ENCODE peak calls at places on chromosomes 16 and 17, in ten cellular contexts. H, O, M, X, J, Y, T, N, E and Q are unnamed samples.
A peak's percentile ranks its signal among the peaks of the same experiment; 100 is the strongest.

GRCh38 chr16:30670072-30670824 is 12.0 kb downstream of the FBRS start:
- DNase-seq in M (no peak), Y (no peak), N (no peak), H (no peak), O (no peak), T (no peak), E (no peak), X (no peak), J (no peak), Q (no peak)

GRCh38 chr17:17060930-17061329 is 18.7 kb downstream of the MPRIP start:
- DNase-seq in X (no peak), O (no peak), E (no peak), M (no peak), Y (no peak), J (no peak), H (no peak), T (no peak), N (no peak), Q (no peak)

GRCh38 chr17:78804777-78805176 is 22.7 kb upstream of the CYTH1 start:
- DNase-seq in J (no peak), M (no peak), N (peak; percentile 67), H (no peak), E (no peak), O (no peak), T (no peak), X (no peak), Y (no peak), Q (no peak)

GRCh38 chr17:57557793-57558681 is 187.1 kb downstream of the CCDC182 start:
- DNase-seq in Y (no peak), M (peak; percentile 86), X (no peak), E (peak; percentile 98), O (no peak), T (no peak), J (peak; percentile 82), N (no peak), H (peak; percentile 84), Q (no peak)

GRCh38 chr17:2055494-2056220 is 754 bp downstream of the HIC1 start:
- DNase-seq in T (no peak), N (peak; percentile 21), X (no peak), Y (no peak), O (peak; percentile 24), M (peak; percentile 73), E (no peak), J (no peak), H (no peak), Q (peak; percentile 78)

GRCh38 chr17:48241131-48241591 is 133.6 kb downstream of the SNX11 start:
- DNase-seq in X (peak; percentile 12), T (no peak), O (no peak), M (peak; percentile 86), H (peak; percentile 56), E (peak; percentile 65), J (peak; percentile 73), Y (no peak), N (no peak), Q (peak; percentile 54)

GRCh38 chr16:4203748-4204147 is 38.1 kb downstream of the SRL start:
- DNase-seq in E (no peak), Y (no peak), T (no peak), H (no peak), X (no peak), J (no peak), O (no peak), N (no peak), M (no peak), Q (no peak)

GRCh38 chr17:58400826-58401225 is 16.5 kb downstream of the RNF43 start:
- DNase-seq in T (no peak), E (no peak), X (no peak), J (no peak), M (no peak), Y (no peak), O (no peak), H (no peak), N (no peak), Q (no peak)

GRCh38 chr16:78325532-78325931 is 226.1 kb downstream of the WWOX start:
- DNase-seq in X (no peak), Y (peak; percentile 27), H (no peak), E (no peak), O (no peak), N (no peak), J (no peak), T (no peak), M (no peak), Q (no peak)

GRCh38 chr17:79836952-79837887 is 2.0 kb downstream of the CBX4 start:
- DNase-seq in N (peak; percentile 68), E (no peak), M (peak; percentile 55), Y (no peak), X (peak; percentile 86), T (no peak), H (peak; percentile 79), J (peak; percentile 53), O (no peak), Q (peak; percentile 84)

GRCh38 chr17:50363217-50364060 is 9.5 kb downstream of the MRPL27 start:
- DNase-seq in N (no peak), O (no peak), H (no peak), T (no peak), Y (no peak), J (peak; percentile 40), E (no peak), X (no peak), M (peak; percentile 51), Q (no peak)

GRCh38 chr17:74770498-74771318 is 5.4 kb downstream of the NAT9 start:
- DNase-seq in E (peak; percentile 57), N (peak; percentile 66), H (peak; percentile 51), O (peak; percentile 79), M (peak; percentile 51), X (peak; percentile 80), J (no peak), T (no peak), Y (peak; percentile 69), Q (peak; percentile 77)

GRCh38 chr16:30335598-30336474 is 19.3 kb downstream of the CD2BP2 start:
- DNase-seq in Y (no peak), H (peak; percentile 37), M (peak; percentile 47), J (peak; percentile 20), N (no peak), T (no peak), X (no peak), O (no peak), E (no peak), Q (no peak)

GRCh38 chr17:75371981-75372380 is 33.5 kb downstream of the GRB2 start:
- DNase-seq in O (no peak), Y (no peak), X (no peak), J (no peak), N (peak; percentile 43), E (no peak), T (no peak), M (no peak), H (no peak), Q (no peak)

GRCh38 chr16:59210955-59211541 is 476.9 kb upstream of the GOT2 start:
- DNase-seq in X (peak; percentile 62), O (no peak), H (no peak), T (no peak), J (peak; percentile 97), M (peak; percentile 79), Y (no peak), N (no peak), E (peak; percentile 6), Q (no peak)

GRCh38 chr16:89350701-89351380 is 133.3 kb downstream of the ZNF778 start:
- DNase-seq in H (peak; percentile 43), M (no peak), E (no peak), O (no peak), X (no peak), T (no peak), N (no peak), Y (no peak), J (peak; percentile 61), Q (no peak)

GRCh38 chr17:66533572-66533971 is 231.2 kb downstream of the PRKCA start:
- DNase-seq in T (no peak), H (no peak), Y (no peak), J (peak; percentile 69), M (no peak), N (no peak), E (no peak), X (peak; percentile 30), O (no peak), Q (no peak)

GRCh38 chr16:68592466-68593337 is 52.4 kb upstream of the CDH3 start:
- DNase-seq in E (no peak), J (no peak), Y (no peak), O (no peak), N (peak; percentile 14), T (no peak), X (no peak), M (peak; percentile 18), H (peak; percentile 25), Q (peak; percentile 30)

GRCh38 chr16:11128211-11129123 is 127.5 kb downstream of the SOCS1 start:
- DNase-seq in J (peak; percentile 44), H (peak; percentile 58), E (no peak), O (no peak), N (peak; percentile 62), X (no peak), T (no peak), M (peak; percentile 81), Y (no peak), Q (peak; percentile 63)

GRCh38 chr16:12553191-12553590 is 250.5 kb downstream of the CPPED1 start:
- DNase-seq in O (no peak), J (no peak), N (no peak), E (no peak), H (peak; percentile 38), T (no peak), M (no peak), X (no peak), Y (no peak), Q (no peak)

GRCh38 chr17:77579131-77579530 is 379.4 kb upstream of the TNRC6C start:
- DNase-seq in E (no peak), N (no peak), J (no peak), Y (no peak), T (no peak), X (no peak), H (no peak), O (no peak), M (no peak), Q (no peak)

GRCh38 chr17:80026359-80027042 is 9.2 kb downstream of the TBC1D16 start:
- DNase-seq in Y (no peak), H (no peak), N (no peak), J (no peak), M (no peak), X (no peak), O (no peak), T (no peak), E (no peak), Q (no peak)

GRCh38 chr16:49650603-49651002 is 205.3 kb downstream of the ZNF423 start:
- DNase-seq in N (no peak), O (no peak), E (no peak), M (no peak), H (no peak), T (no peak), J (no peak), X (no peak), Y (no peak), Q (no peak)

GRCh38 chr17:81980122-81980521 is 2.7 kb downstream of the ASPSCR1 start:
- DNase-seq in J (no peak), N (no peak), O (no peak), H (no peak), T (no peak), X (no peak), E (no peak), M (no peak), Y (no peak), Q (no peak)

GRCh38 chr16:1914759-1915387 is 3.3 kb downstream of the HS3ST6 start:
- DNase-seq in O (no peak), M (no peak), E (no peak), N (no peak), J (no peak), X (no peak), Y (no peak), H (no peak), T (no peak), Q (no peak)

GRCh38 chr17:41530062-41531048 is 2.2 kb upstream of the KRT19 start:
- DNase-seq in T (no peak), N (no peak), E (peak; percentile 91), Y (peak; percentile 34), X (peak; percentile 60), M (peak; percentile 97), J (peak; percentile 95), O (no peak), H (peak; percentile 87), Q (no peak)

GRCh38 chr16:10009691-10010090 is 172.5 kb downstream of the GRIN2A start:
- DNase-seq in N (no peak), O (no peak), E (no peak), M (no peak), T (no peak), H (no peak), J (no peak), X (no peak), Y (no peak), Q (no peak)

GRCh38 chr16:87667946-87668345 is 65.6 kb downstream of the JPH3 start:
- DNase-seq in Y (no peak), E (no peak), M (no peak), J (no peak), X (no peak), O (no peak), H (no peak), T (no peak), N (no peak), Q (no peak)